ENCODE peak calls at places on chromosomes 3 and 15, in four cellular contexts. G is esophagus muscularis mucosa, V is prostate gland, Z is tibial nerve. R is an unnamed sample.

GRCh38 chr15:40992241-40992741 is 39.0 kb downstream of the CHAC1 start:
- DNase-seq in G (no peak), V (no peak), Z (no peak), R (no peak)

GRCh38 chr15:89448825-89449224 is 47.6 kb downstream of the RHCG start:
- DNase-seq in G (no peak), V (no peak), Z (no peak), R (no peak)

GRCh38 chr3:136938334-136938733 is 19.4 kb upstream of the IL20RB start:
- DNase-seq in G (no peak), V (no peak), Z (no peak), R (no peak)

GRCh38 chr15:95996494-95996893 is 334.0 kb upstream of the NR2F2 start:
- DNase-seq in G (no peak), V (no peak), Z (no peak), R (no peak)

GRCh38 chr3:174776123-174776522 is 83.0 kb upstream of the NAALADL2 start:
- DNase-seq in G (no peak), V (no peak), Z (no peak), R (no peak)

GRCh38 chr15:93152264-93152884 is 63.4 kb upstream of the RGMA start:
- DNase-seq in G (no peak), V (no peak), Z (no peak), R (no peak)

GRCh38 chr3:42117175-42118008 is 26.2 kb downstream of the TRAK1 start:
- DNase-seq in G (no peak), V (peak; percentile 45), Z (no peak), R (peak; percentile 54)

GRCh38 chr15:59997070-59997701 is 6.9 kb upstream of the FOXB1 start:
- DNase-seq in G (no peak), V (no peak), Z (no peak), R (no peak)

GRCh38 chr3:119295816-119296484 is 1.8 kb downstream of the ARHGAP31 start:
- DNase-seq in G (no peak), V (no peak), Z (no peak), R (no peak)

GRCh38 chr3:188764609-188765008 is 407.2 kb upstream of the TPRG1 start:
- DNase-seq in G (no peak), V (no peak), Z (no peak), R (no peak)

GRCh38 chr3:42497009-42497731 is 5.3 kb upstream of the VIPR1 start:
- DNase-seq in G (no peak), V (no peak), Z (no peak), R (no peak)

GRCh38 chr15:86759766-86760165 is 680.1 kb downstream of the AGBL1 start:
- DNase-seq in G (no peak), V (no peak), Z (no peak), R (no peak)

GRCh38 chr15:86762874-86763273 is 683.2 kb downstream of the AGBL1 start:
- DNase-seq in G (no peak), V (no peak), Z (no peak), R (no peak)
- H3K9me3 ChIP-seq in G (no peaks in the 10 kb centered on the region), V (no peaks in the 10 kb centered on the region), Z (no peaks in the 10 kb centered on the region), R (no peaks in the 10 kb centered on the region)

DNA sequence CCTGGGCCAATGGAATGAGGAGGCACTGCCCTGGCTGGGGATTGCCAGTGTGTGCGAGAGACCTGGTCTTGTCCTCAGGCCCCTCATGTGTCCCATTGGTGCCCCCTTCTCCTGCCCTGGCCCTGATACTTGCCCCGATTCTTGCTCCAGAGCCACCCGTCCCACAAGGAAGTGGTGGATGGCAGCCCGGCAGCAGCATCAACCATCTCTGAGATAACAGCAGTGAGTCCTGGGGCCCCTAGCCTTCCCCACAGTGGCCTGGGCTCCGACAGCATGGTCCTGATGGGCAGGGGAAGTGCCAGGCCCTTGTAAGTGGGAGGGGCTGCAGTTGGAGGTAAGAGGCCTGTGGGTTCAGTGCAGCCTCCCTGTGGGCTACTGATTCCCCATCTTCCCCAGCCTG is 15.4 kb downstream of the VILL start:
- DNase-seq in G (no peak), V (no peak), Z (no peak), R (no peak)
- TF ChIP-seq POLR2A in G (no peak), V (no peak), Z (no peak), R (no peak)

GRCh38 chr15:43928152-43928551 is 101.3 kb downstream of the WDR76 start:
- DNase-seq in G (no peak), V (no peak), Z (no peak), R (no peak)
- H3K4me1 ChIP-seq in G (no peaks in the 10 kb centered on the region), V (no peaks in the 10 kb centered on the region), Z (peaks cover 11% of the 10 kb centered on the region), R (no peaks in the 10 kb centered on the region)

DNA sequence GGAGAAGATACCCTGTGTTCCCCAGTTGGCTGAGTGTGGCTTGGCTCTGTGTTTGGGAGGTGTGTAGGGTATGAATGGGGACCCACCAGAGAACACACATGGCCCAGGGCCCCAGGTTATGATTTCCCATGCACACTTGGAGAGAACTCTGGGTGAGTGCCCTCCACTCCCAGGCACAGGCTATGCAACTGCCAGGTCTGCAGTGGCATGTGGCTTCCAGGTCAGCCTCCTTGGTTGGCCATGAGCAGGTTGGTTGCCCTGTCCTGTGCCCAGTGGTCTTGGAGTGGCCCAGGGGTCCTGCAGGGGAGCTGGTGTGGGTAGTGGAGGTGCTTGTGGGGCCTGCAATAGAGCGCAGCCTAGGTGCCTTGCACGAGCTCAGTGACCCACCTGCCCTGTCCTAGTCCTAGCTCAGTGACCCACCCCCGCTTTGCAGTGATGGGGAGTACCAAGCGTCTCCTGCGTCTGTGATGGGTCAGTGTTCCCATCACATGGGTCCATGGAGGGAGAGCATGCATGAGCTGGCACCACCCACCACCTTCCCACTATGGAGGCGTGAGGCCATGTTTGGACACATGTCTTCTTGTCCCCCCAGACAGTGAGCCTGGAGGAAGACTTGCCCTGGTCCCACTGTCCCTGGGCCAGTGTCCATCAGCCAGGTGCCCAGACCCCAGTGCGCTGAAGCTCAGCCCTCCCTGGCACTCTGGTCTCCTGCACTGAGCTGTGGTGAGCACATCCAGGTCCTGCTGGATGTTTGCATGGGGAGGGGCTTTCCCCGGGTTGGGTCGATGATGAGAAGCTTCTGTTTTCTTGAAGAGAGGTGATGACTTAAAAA is 217.3 kb downstream of the SNRPN start:
- DNase-seq in G (peak; percentile 86), V (no peak), Z (no peak), R (no peak)
- H3K9me3 ChIP-seq in G (peaks cover 55% of the 10 kb centered on the region), V (no peaks in the 10 kb centered on the region), Z (no peaks in the 10 kb centered on the region), R (peaks cover 38% of the 10 kb centered on the region)